ENCODE peak calls at places on chromosomes 12 and 14, in four cellular contexts. One of them, this sample, is unnamed.

GRCh38 chr12:53480425-53481107 is 18.7 kb downstream of the MAP3K12 start:
- DNase-seq in colonic mucosa: no peak
- DNase-seq in WTC11: no peak
- DNase-seq in transverse colon: no peak
- DNase-seq in this sample: no peak

GRCh38 chr14:44029933-44030332 is 477.1 kb downstream of the FSCB start:
- DNase-seq in colonic mucosa: no peak
- DNase-seq in WTC11: no peak
- DNase-seq in transverse colon: no peak
- DNase-seq in this sample: no peak

GRCh38 chr14:60707858-60708257 is 16.3 kb downstream of the SIX4 start:
- DNase-seq in colonic mucosa: no peak
- DNase-seq in WTC11: no peak
- DNase-seq in transverse colon: no peak
- DNase-seq in this sample: no peak

GRCh38 chr12:3802721-3803120 is 49.8 kb upstream of the CRACR2A start:
- DNase-seq in colonic mucosa: no peak
- DNase-seq in WTC11: no peak
- DNase-seq in transverse colon: no peak
- DNase-seq in this sample: no peak

GRCh38 chr12:47990351-47991105 is 13.7 kb downstream of the COL2A1 start:
- DNase-seq in colonic mucosa: no peak
- DNase-seq in WTC11: no peak
- DNase-seq in transverse colon: no peak
- DNase-seq in this sample: no peak

GRCh38 chr12:6703631-6704030 is 3.0 kb upstream of the PIANP start:
- DNase-seq in colonic mucosa: no peak
- DNase-seq in WTC11: peak; percentile 54
- DNase-seq in transverse colon: no peak
- DNase-seq in this sample: no peak

GRCh38 chr12:85688837-85689236 is 147.4 kb downstream of the RASSF9 start:
- DNase-seq in colonic mucosa: no peak
- DNase-seq in WTC11: no peak
- DNase-seq in transverse colon: no peak
- DNase-seq in this sample: no peak

GRCh38 chr12:43805149-43805856 is 814 bp downstream of the TWF1 start:
- DNase-seq in colonic mucosa: peak; percentile 22
- DNase-seq in WTC11: no peak
- DNase-seq in transverse colon: no peak
- DNase-seq in this sample: no peak

GRCh38 chr12:124099661-124100060 is 126.6 kb downstream of the ZNF664 start:
- DNase-seq in colonic mucosa: no peak
- DNase-seq in WTC11: no peak
- DNase-seq in transverse colon: no peak
- DNase-seq in this sample: no peak

GRCh38 chr12:80607361-80608135 is 99.9 kb upstream of the MYF6 start:
- DNase-seq in colonic mucosa: no peak
- DNase-seq in WTC11: no peak
- DNase-seq in transverse colon: no peak
- DNase-seq in this sample: no peak

GRCh38 chr14:78921856-78922255 is 751.7 kb downstream of the NRXN3 start:
- DNase-seq in colonic mucosa: no peak
- DNase-seq in WTC11: no peak
- DNase-seq in transverse colon: no peak
- DNase-seq in this sample: no peak

GRCh38 chr14:91127924-91128323 is 14.1 kb downstream of the DGLUCY start:
- DNase-seq in colonic mucosa: no peak
- DNase-seq in WTC11: no peak
- DNase-seq in transverse colon: no peak
- DNase-seq in this sample: no peak

GRCh38 chr14:65095633-65096205 is 6.6 kb downstream of the MAX start:
- DNase-seq in colonic mucosa: peak; percentile 71
- DNase-seq in WTC11: no peak
- DNase-seq in transverse colon: peak; percentile 56
- DNase-seq in this sample: no peak

GRCh38 chr14:24092110-24092959 is 1.8 kb upstream of the PCK2 start:
- DNase-seq in colonic mucosa: peak; percentile 54
- DNase-seq in WTC11: no peak
- DNase-seq in transverse colon: peak; percentile 43
- DNase-seq in this sample: no peak

GRCh38 chr14:38039526-38039925 is 168.2 kb upstream of the SSTR1 start:
- DNase-seq in colonic mucosa: no peak
- DNase-seq in WTC11: no peak
- DNase-seq in transverse colon: no peak
- DNase-seq in this sample: no peak

GRCh38 chr12:19741132-19741489 is 301.8 kb downstream of the AEBP2 start:
- DNase-seq in colonic mucosa: no peak
- DNase-seq in WTC11: no peak
- DNase-seq in transverse colon: no peak
- DNase-seq in this sample: no peak

GRCh38 chr14:95943699-95944098 is 67.1 kb downstream of the TUNAR start:
- DNase-seq in colonic mucosa: no peak
- DNase-seq in WTC11: no peak
- DNase-seq in transverse colon: no peak
- DNase-seq in this sample: peak; percentile 23

GRCh38 chr12:12244341-12244740 is 22.5 kb downstream of the LRP6 start:
- DNase-seq in colonic mucosa: no peak
- DNase-seq in WTC11: no peak
- DNase-seq in transverse colon: no peak
- DNase-seq in this sample: no peak

GRCh38 chr12:51434305-51434704 is 9.7 kb downstream of the SLC4A8 start:
- DNase-seq in colonic mucosa: no peak
- DNase-seq in WTC11: no peak
- DNase-seq in transverse colon: no peak
- DNase-seq in this sample: no peak

GRCh38 chr14:80770114-80770917 is 171.2 kb downstream of the CEP128 start:
- DNase-seq in colonic mucosa: no peak
- DNase-seq in WTC11: no peak
- DNase-seq in transverse colon: no peak
- DNase-seq in this sample: no peak

GRCh38 chr14:72023128-72024042 is 91.2 kb downstream of the RGS6 start:
- DNase-seq in colonic mucosa: no peak
- DNase-seq in WTC11: no peak
- DNase-seq in transverse colon: no peak
- DNase-seq in this sample: no peak

GRCh38 chr12:34398706-34399630 is 376.7 kb downstream of the ALG10 start:
- DNase-seq in colonic mucosa: peak; percentile 10
- DNase-seq in WTC11: peak; percentile 2
- DNase-seq in transverse colon: peak; percentile 1
- DNase-seq in this sample: no peak

GRCh38 chr14:71714225-71714624 is 218.0 kb upstream of the RGS6 start:
- DNase-seq in colonic mucosa: no peak
- DNase-seq in WTC11: no peak
- DNase-seq in transverse colon: no peak
- DNase-seq in this sample: no peak

GRCh38 chr12:108821407-108822397 is 35.7 kb downstream of the SSH1 start:
- DNase-seq in colonic mucosa: no peak
- DNase-seq in WTC11: no peak
- DNase-seq in transverse colon: no peak
- DNase-seq in this sample: no peak

GRCh38 chr12:61531195-61531594 is 729.0 kb upstream of the USP15 start:
- DNase-seq in colonic mucosa: no peak
- DNase-seq in WTC11: no peak
- DNase-seq in transverse colon: no peak
- DNase-seq in this sample: no peak

GRCh38 chr14:61644834-61645233 is 50.5 kb upstream of the HIF1A start:
- DNase-seq in colonic mucosa: no peak
- DNase-seq in WTC11: no peak
- DNase-seq in transverse colon: no peak
- DNase-seq in this sample: no peak

GRCh38 chr12:33488036-33488435 is 48.4 kb upstream of the SYT10 start:
- DNase-seq in colonic mucosa: no peak
- DNase-seq in WTC11: no peak
- DNase-seq in transverse colon: no peak
- DNase-seq in this sample: no peak

GRCh38 chr14:92677087-92677668 is 71.2 kb downstream of the LGMN start:
- DNase-seq in colonic mucosa: no peak
- DNase-seq in WTC11: no peak
- DNase-seq in transverse colon: no peak
- DNase-seq in this sample: no peak

GRCh38 chr14:58149196-58149595 is 2.8 kb downstream of the ARMH4 start:
- DNase-seq in colonic mucosa: no peak
- DNase-seq in WTC11: no peak
- DNase-seq in transverse colon: no peak
- DNase-seq in this sample: no peak

GRCh38 chr12:66070378-66071120 is 60.0 kb downstream of the LLPH start:
- DNase-seq in colonic mucosa: no peak
- DNase-seq in WTC11: no peak
- DNase-seq in transverse colon: no peak
- DNase-seq in this sample: no peak

GRCh38 chr14:75720828-75721227 is 59.8 kb downstream of the TTLL5 start:
- DNase-seq in colonic mucosa: no peak
- DNase-seq in WTC11: no peak
- DNase-seq in transverse colon: no peak
- DNase-seq in this sample: no peak

GRCh38 chr12:47742253-47742825 is 16.3 kb downstream of the RAPGEF3 start:
- DNase-seq in colonic mucosa: peak; percentile 80
- DNase-seq in WTC11: peak; percentile 88
- DNase-seq in transverse colon: peak; percentile 79
- DNase-seq in this sample: peak; percentile 53

GRCh38 chr12:11672361-11672760 is 22.9 kb downstream of the ETV6 start:
- DNase-seq in colonic mucosa: no peak
- DNase-seq in WTC11: no peak
- DNase-seq in transverse colon: no peak
- DNase-seq in this sample: no peak

GRCh38 chr14:59450716-59451115 is 14.5 kb downstream of the GPR135 start:
- DNase-seq in colonic mucosa: no peak
- DNase-seq in WTC11: no peak
- DNase-seq in transverse colon: no peak
- DNase-seq in this sample: no peak

GRCh38 chr12:6635856-6636521 is at the start of gene LPAR5:
- DNase-seq in colonic mucosa: peak; percentile 94
- DNase-seq in WTC11: peak; percentile 52
- DNase-seq in transverse colon: peak; percentile 91
- DNase-seq in this sample: no peak

GRCh38 chr14:34629344-34629656 is 648 bp downstream of the SNX6 start:
- DNase-seq in colonic mucosa: no peak
- DNase-seq in WTC11: no peak
- DNase-seq in transverse colon: no peak
- DNase-seq in this sample: no peak

GRCh38 chr12:39813776-39814175 is 194.2 kb upstream of the ABCD2 start:
- DNase-seq in colonic mucosa: no peak
- DNase-seq in WTC11: no peak
- DNase-seq in transverse colon: no peak
- DNase-seq in this sample: no peak

GRCh38 chr14:39102265-39102968 is 618 bp downstream of the SEC23A start:
- DNase-seq in colonic mucosa: peak; percentile 84
- DNase-seq in WTC11: no peak
- DNase-seq in transverse colon: peak; percentile 73
- DNase-seq in this sample: no peak

GRCh38 chr14:39108791-39109190 is 5.3 kb upstream of the GEMIN2 start:
- DNase-seq in colonic mucosa: no peak
- DNase-seq in WTC11: no peak
- DNase-seq in transverse colon: no peak
- DNase-seq in this sample: no peak

GRCh38 chr14:39107624-39108023 is 4.6 kb upstream of the SEC23A start:
- DNase-seq in colonic mucosa: no peak
- DNase-seq in WTC11: no peak
- DNase-seq in transverse colon: no peak
- DNase-seq in this sample: no peak

GRCh38 chr14:39099748-39100147 is 3.3 kb downstream of the SEC23A start:
- DNase-seq in colonic mucosa: no peak
- DNase-seq in WTC11: no peak
- DNase-seq in transverse colon: no peak
- DNase-seq in this sample: no peak

GRCh38 chr14:39102969-39103957 is at the start of gene SEC23A:
- DNase-seq in colonic mucosa: peak; percentile 94
- DNase-seq in WTC11: peak; percentile 93
- DNase-seq in transverse colon: peak; percentile 94
- DNase-seq in this sample: peak; percentile 80
- TF ChIP-seq CTCF in colonic mucosa: no peak
- TF ChIP-seq CTCF in WTC11: no peak
- TF ChIP-seq CTCF in transverse colon: no peak
- TF ChIP-seq CTCF in this sample: peak; percentile 11

GRCh38 chr12:30753233-30753632 is 1.5 kb downstream of the CAPRIN2 start:
- DNase-seq in colonic mucosa: no peak
- DNase-seq in WTC11: peak; percentile 42
- DNase-seq in transverse colon: no peak
- DNase-seq in this sample: peak; percentile 21
- TF ChIP-seq CTCF in colonic mucosa: no peak
- TF ChIP-seq CTCF in WTC11: no peak
- TF ChIP-seq CTCF in transverse colon: no peak
- TF ChIP-seq CTCF in this sample: peak; percentile 60

GRCh38 chr14:104773505-104774452 is 20.8 kb downstream of the SIVA1 start:
- DNase-seq in colonic mucosa: no peak
- DNase-seq in WTC11: no peak
- DNase-seq in transverse colon: no peak
- DNase-seq in this sample: no peak
- TF ChIP-seq CTCF in colonic mucosa: no peak
- TF ChIP-seq CTCF in WTC11: no peak
- TF ChIP-seq CTCF in transverse colon: no peak
- TF ChIP-seq CTCF in this sample: no peak

DNA sequence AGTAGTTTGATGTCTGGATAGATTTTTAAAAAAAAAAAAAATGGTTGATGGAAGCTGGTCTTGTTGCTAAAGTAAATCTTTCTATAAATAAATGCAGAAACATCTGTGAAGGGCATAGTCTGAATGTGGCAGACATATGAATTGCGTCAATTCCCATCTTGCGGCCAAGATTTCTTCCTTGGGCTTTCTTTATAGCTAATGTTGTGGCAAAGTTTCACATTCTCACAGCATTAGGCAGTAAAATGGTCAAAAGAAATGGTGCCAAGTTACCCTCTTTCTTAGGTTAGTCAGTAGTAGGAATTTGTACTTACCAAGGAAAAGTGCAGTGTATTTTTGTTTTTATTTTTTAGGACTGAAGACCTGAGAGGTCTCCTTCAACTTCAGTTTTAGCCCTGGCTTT is 35.8 kb downstream of the RASSF8 start:
- DNase-seq in colonic mucosa: no peak
- DNase-seq in WTC11: no peak
- DNase-seq in transverse colon: no peak
- DNase-seq in this sample: no peak
- TF ChIP-seq CTCF in colonic mucosa: no peak
- TF ChIP-seq CTCF in WTC11: no peak
- TF ChIP-seq CTCF in transverse colon: no peak
- TF ChIP-seq CTCF in this sample: no peak

DNA sequence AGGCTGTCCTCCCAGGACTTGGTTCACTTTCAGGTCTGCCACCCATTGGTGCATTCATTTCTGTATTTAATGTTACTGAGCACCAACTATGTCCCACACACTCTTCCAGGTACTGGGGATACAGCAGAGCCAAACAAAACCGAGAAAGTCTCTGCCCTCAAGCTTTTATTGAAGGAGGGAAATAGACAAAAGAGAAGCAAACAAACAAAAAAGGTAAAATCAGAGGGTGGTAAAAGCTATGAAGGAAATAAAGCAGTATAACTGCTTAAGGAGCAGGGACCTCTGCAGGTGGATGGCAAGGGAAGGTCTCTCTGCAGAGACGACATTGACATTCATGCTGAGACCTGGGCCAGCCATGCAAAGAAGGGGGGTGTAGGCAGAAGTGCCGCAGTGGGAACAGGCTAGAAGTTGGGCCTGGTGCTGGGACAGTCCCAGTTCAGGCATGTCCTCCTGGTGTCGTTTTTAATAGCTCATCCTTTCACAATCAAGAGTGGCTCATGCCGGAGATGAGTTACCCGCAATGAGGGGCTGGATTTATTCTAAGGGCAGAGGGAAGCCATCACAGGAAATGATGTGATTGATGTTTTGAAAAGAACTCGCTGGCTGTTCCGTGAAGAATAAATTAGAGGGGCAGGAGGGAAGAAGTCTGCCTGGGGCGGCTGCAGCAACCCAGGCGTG is 72.8 kb downstream of the IRF2BPL start:
- DNase-seq in colonic mucosa: peak; percentile 44
- DNase-seq in WTC11: no peak
- DNase-seq in transverse colon: no peak
- DNase-seq in this sample: no peak
- TF ChIP-seq CTCF in colonic mucosa: no peak
- TF ChIP-seq CTCF in WTC11: no peak
- TF ChIP-seq CTCF in transverse colon: no peak
- TF ChIP-seq CTCF in this sample: no peak